ENCODE peak calls at places on chromosomes 1 and 21, in five cellular contexts. F, B, P, X and L are unnamed samples.

GRCh38 chr1:202501281-202501680 is 152.8 kb downstream of the PPP1R12B start:
- DNase-seq in F (no peak), B (no peak), X (no peak), P (peak), L (no peak)

GRCh38 chr1:8816306-8816705 is 1.1 kb downstream of the RERE start:
- DNase-seq in P (no peak), X (no peak), F (no peak), B (no peak), L (no peak)

GRCh38 chr1:110229348-110230001 is 19.4 kb downstream of the KCNC4 start:
- DNase-seq in B (no peak), P (no peak), F (no peak), X (no peak), L (no peak)

GRCh38 chr1:170586321-170586855 is 54.4 kb downstream of the GORAB start:
- DNase-seq in F (no peak), X (peak), B (no peak), P (no peak), L (peak)

GRCh38 chr1:1440941-1441888 is 5.7 kb downstream of the VWA1 start:
- DNase-seq in X (peak), B (no peak), P (peak), F (peak), L (peak)

GRCh38 chr21:42777757-42778344 is 101.5 kb downstream of the WDR4 start:
- DNase-seq in B (no peak), F (no peak), P (peak), X (no peak), L (no peak)

GRCh38 chr1:156060937-156061636 is at the start of gene RAB25:
- DNase-seq in P (no peak), F (no peak), X (no peak), B (no peak), L (no peak)

GRCh38 chr1:167322483-167322882 is 101.8 kb downstream of the POU2F1 start:
- DNase-seq in P (no peak), B (no peak), X (no peak), F (no peak), L (no peak)

GRCh38 chr21:42505090-42505726 is 8.4 kb upstream of the SLC37A1 start:
- DNase-seq in X (no peak), B (no peak), P (no peak), F (no peak), L (no peak)

GRCh38 chr21:37087188-37087587 is 14.1 kb downstream of the TTC3 start:
- DNase-seq in B (no peak), F (no peak), P (peak), X (no peak), L (no peak)

GRCh38 chr1:116474921-116475849 is 95.6 kb downstream of the CD58 start:
- DNase-seq in B (no peak), X (peak), F (no peak), P (peak), L (no peak)

GRCh38 chr21:25350056-25350455 is 257.2 kb downstream of the MRPL39 start:
- DNase-seq in X (no peak), B (no peak), P (no peak), F (no peak), L (no peak)